ENCODE peak calls at places on chromosomes 3 and 15, in four cellular contexts. One of them, this sample, is unnamed. For H3K27me3, the result is how much of the 10 kb centered on the place peaks cover.

GRCh38 chr15:55318588-55319494 is at the start of the genes PIGB and PIGBOS1:
- DNase-seq in kidney epithelial cell: peak
- DNase-seq in ascending aorta: peak
- DNase-seq in GM23248: peak
- DNase-seq in this sample: peak

GRCh38 chr15:60370804-60371700 is 26.7 kb downstream of the ANXA2 start:
- DNase-seq in kidney epithelial cell: peak
- DNase-seq in ascending aorta: peak
- DNase-seq in GM23248: peak
- DNase-seq in this sample: peak

GRCh38 chr3:53880396-53881345 is 1.3 kb downstream of the ACTR8 start:
- DNase-seq in kidney epithelial cell: no peak
- DNase-seq in ascending aorta: no peak
- DNase-seq in GM23248: peak
- DNase-seq in this sample: no peak

GRCh38 chr3:108090066-108090700 is 648 bp downstream of the CD47 start:
- DNase-seq in kidney epithelial cell: no peak
- DNase-seq in ascending aorta: no peak
- DNase-seq in GM23248: peak
- DNase-seq in this sample: peak

GRCh38 chr3:55543228-55543627 is 56.1 kb upstream of the WNT5A start:
- DNase-seq in kidney epithelial cell: no peak
- DNase-seq in ascending aorta: no peak
- DNase-seq in GM23248: peak
- DNase-seq in this sample: no peak

GRCh38 chr15:52010633-52011595 is 8.1 kb upstream of the MAPK6 start:
- DNase-seq in kidney epithelial cell: no peak
- DNase-seq in ascending aorta: no peak
- DNase-seq in GM23248: peak
- DNase-seq in this sample: peak

GRCh38 chr15:24678485-24678884 is 2.9 kb downstream of the NPAP1 start:
- DNase-seq in kidney epithelial cell: no peak
- DNase-seq in ascending aorta: no peak
- DNase-seq in GM23248: no peak
- DNase-seq in this sample: no peak

GRCh38 chr3:181694805-181695660 is 16.7 kb upstream of the SOX2 start:
- DNase-seq in kidney epithelial cell: no peak
- DNase-seq in ascending aorta: peak
- DNase-seq in GM23248: peak
- DNase-seq in this sample: peak

GRCh38 chr15:89531796-89532537 is 35.6 kb upstream of the RHCG start:
- DNase-seq in kidney epithelial cell: no peak
- DNase-seq in ascending aorta: no peak
- DNase-seq in GM23248: no peak
- DNase-seq in this sample: no peak

GRCh38 chr3:38019658-38020341 is 9.6 kb downstream of the PLCD1 start:
- DNase-seq in kidney epithelial cell: no peak
- DNase-seq in ascending aorta: no peak
- DNase-seq in GM23248: no peak
- DNase-seq in this sample: no peak

GRCh38 chr3:32614956-32615355 is 44.3 kb upstream of the DYNC1LI1 start:
- DNase-seq in kidney epithelial cell: no peak
- DNase-seq in ascending aorta: no peak
- DNase-seq in GM23248: peak
- DNase-seq in this sample: no peak

GRCh38 chr3:179063945-179064560 is 7.6 kb downstream of the ZMAT3 start:
- DNase-seq in kidney epithelial cell: no peak
- DNase-seq in ascending aorta: no peak
- DNase-seq in GM23248: no peak
- DNase-seq in this sample: no peak

GRCh38 chr3:42300013-42300412 is 34.0 kb upstream of the CCK start:
- DNase-seq in kidney epithelial cell: peak
- DNase-seq in ascending aorta: no peak
- DNase-seq in GM23248: peak
- DNase-seq in this sample: no peak

GRCh38 chr3:98786364-98786930 is 23.3 kb downstream of the ST3GAL6 start:
- DNase-seq in kidney epithelial cell: no peak
- DNase-seq in ascending aorta: no peak
- DNase-seq in GM23248: peak
- DNase-seq in this sample: no peak

GRCh38 chr15:41511331-41512077 is 2.1 kb downstream of the LTK start:
- DNase-seq in kidney epithelial cell: no peak
- DNase-seq in ascending aorta: no peak
- DNase-seq in GM23248: no peak
- DNase-seq in this sample: no peak

GRCh38 chr3:12286927-12287726 is 1.7 kb upstream of the PPARG start:
- DNase-seq in kidney epithelial cell: no peak
- DNase-seq in ascending aorta: peak
- DNase-seq in GM23248: peak
- DNase-seq in this sample: peak

GRCh38 chr3:53938645-53939044 is 47.0 kb upstream of the SELENOK start:
- DNase-seq in kidney epithelial cell: peak
- DNase-seq in ascending aorta: no peak
- DNase-seq in GM23248: peak
- DNase-seq in this sample: no peak

GRCh38 chr15:29539736-29540135 is 270.1 kb upstream of the NSMCE3 start:
- DNase-seq in kidney epithelial cell: no peak
- DNase-seq in ascending aorta: no peak
- DNase-seq in GM23248: no peak
- DNase-seq in this sample: no peak

GRCh38 chr15:88649286-88649733 is 10.5 kb downstream of the ISG20 start:
- DNase-seq in kidney epithelial cell: peak
- DNase-seq in ascending aorta: peak
- DNase-seq in GM23248: peak
- DNase-seq in this sample: no peak

GRCh38 chr3:188860147-188860546 is 311.6 kb upstream of the TPRG1 start:
- DNase-seq in kidney epithelial cell: no peak
- DNase-seq in ascending aorta: no peak
- DNase-seq in GM23248: peak
- DNase-seq in this sample: no peak

GRCh38 chr15:92053727-92054316 is 200.3 kb downstream of the SLCO3A1 start:
- DNase-seq in kidney epithelial cell: no peak
- DNase-seq in ascending aorta: no peak
- DNase-seq in GM23248: no peak
- DNase-seq in this sample: no peak

GRCh38 chr3:66991478-66991877 is 6.6 kb upstream of the KBTBD8 start:
- DNase-seq in kidney epithelial cell: no peak
- DNase-seq in ascending aorta: no peak
- DNase-seq in GM23248: peak
- DNase-seq in this sample: no peak

GRCh38 chr15:98480858-98481257 is 167.5 kb upstream of the IGF1R start:
- DNase-seq in kidney epithelial cell: no peak
- DNase-seq in ascending aorta: no peak
- DNase-seq in GM23248: no peak
- DNase-seq in this sample: no peak

GRCh38 chr3:81492048-81492447 is 269.4 kb downstream of the GBE1 start:
- DNase-seq in kidney epithelial cell: no peak
- DNase-seq in ascending aorta: no peak
- DNase-seq in GM23248: peak
- DNase-seq in this sample: no peak

GRCh38 chr3:139264375-139264774 is 79.4 kb upstream of the MRPS22 start:
- DNase-seq in kidney epithelial cell: no peak
- DNase-seq in ascending aorta: no peak
- DNase-seq in GM23248: no peak
- DNase-seq in this sample: no peak

GRCh38 chr15:101615414-101615985 is 36.7 kb downstream of the TM2D3 start:
- DNase-seq in kidney epithelial cell: no peak
- DNase-seq in ascending aorta: no peak
- DNase-seq in GM23248: peak
- DNase-seq in this sample: no peak

GRCh38 chr3:142568393-142569017 is 10.0 kb downstream of the ATR start:
- DNase-seq in kidney epithelial cell: no peak
- DNase-seq in ascending aorta: no peak
- DNase-seq in GM23248: no peak
- DNase-seq in this sample: no peak

GRCh38 chr3:18443670-18444596 is 18.8 kb upstream of the SATB1 start:
- DNase-seq in kidney epithelial cell: no peak
- DNase-seq in ascending aorta: peak
- DNase-seq in GM23248: peak
- DNase-seq in this sample: no peak

GRCh38 chr15:69777356-69777755 is 320.4 kb downstream of the TLE3 start:
- DNase-seq in kidney epithelial cell: no peak
- DNase-seq in ascending aorta: no peak
- DNase-seq in GM23248: no peak
- DNase-seq in this sample: no peak

GRCh38 chr3:10515396-10515795 is 10.0 kb upstream of the ATP2B2 start:
- DNase-seq in kidney epithelial cell: no peak
- DNase-seq in ascending aorta: no peak
- DNase-seq in GM23248: no peak
- DNase-seq in this sample: no peak

GRCh38 chr3:69367586-69367985 is 18.3 kb downstream of the FRMD4B start:
- DNase-seq in kidney epithelial cell: no peak
- DNase-seq in ascending aorta: no peak
- DNase-seq in GM23248: no peak
- DNase-seq in this sample: no peak

GRCh38 chr3:147493065-147493464 is 83.9 kb downstream of the ZIC1 start:
- DNase-seq in kidney epithelial cell: no peak
- DNase-seq in ascending aorta: no peak
- DNase-seq in GM23248: no peak
- DNase-seq in this sample: no peak

GRCh38 chr3:127339943-127340861 is 52.4 kb upstream of the PRR20G start:
- DNase-seq in kidney epithelial cell: no peak
- DNase-seq in ascending aorta: no peak
- DNase-seq in GM23248: no peak
- DNase-seq in this sample: no peak

GRCh38 chr3:127337001-127337400 is 49.2 kb upstream of the PRR20G start:
- DNase-seq in kidney epithelial cell: no peak
- DNase-seq in ascending aorta: no peak
- DNase-seq in GM23248: no peak
- DNase-seq in this sample: no peak

GRCh38 chr3:127337911-127338531 is 50.2 kb upstream of the PRR20G start:
- DNase-seq in kidney epithelial cell: no peak
- DNase-seq in ascending aorta: no peak
- DNase-seq in GM23248: no peak
- DNase-seq in this sample: no peak

GRCh38 chr3:127339016-127339415 is 51.2 kb upstream of the PRR20G start:
- DNase-seq in kidney epithelial cell: no peak
- DNase-seq in ascending aorta: no peak
- DNase-seq in GM23248: no peak
- DNase-seq in this sample: no peak

DNA sequence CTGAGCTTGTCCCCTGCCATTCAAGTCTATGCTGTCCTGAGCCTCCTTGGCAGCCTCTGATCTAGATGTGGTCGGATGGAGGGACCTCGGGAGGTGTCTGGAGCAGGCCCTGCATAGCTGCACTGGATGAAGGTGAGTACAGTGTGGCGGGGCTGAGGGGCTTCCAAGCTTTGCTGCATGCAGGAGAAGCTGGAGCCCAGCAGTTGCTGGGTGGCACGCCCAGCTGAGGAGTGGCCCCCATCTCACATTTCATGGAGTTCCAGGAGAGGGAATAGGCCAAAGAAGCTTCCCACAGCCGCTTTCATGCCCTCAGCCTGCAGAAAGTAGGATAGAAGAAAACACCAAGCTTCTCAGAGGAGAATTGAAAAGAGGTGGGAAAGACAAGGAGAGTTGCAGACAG is 48.2 kb upstream of the PRR20G start:
- DNase-seq in kidney epithelial cell: no peak
- DNase-seq in ascending aorta: no peak
- DNase-seq in GM23248: no peak
- DNase-seq in this sample: no peak
- H3K27me3 ChIP-seq in kidney epithelial cell: under half
- H3K27me3 ChIP-seq in ascending aorta: under half
- H3K27me3 ChIP-seq in GM23248: under half
- H3K27me3 ChIP-seq in this sample: under half

DNA sequence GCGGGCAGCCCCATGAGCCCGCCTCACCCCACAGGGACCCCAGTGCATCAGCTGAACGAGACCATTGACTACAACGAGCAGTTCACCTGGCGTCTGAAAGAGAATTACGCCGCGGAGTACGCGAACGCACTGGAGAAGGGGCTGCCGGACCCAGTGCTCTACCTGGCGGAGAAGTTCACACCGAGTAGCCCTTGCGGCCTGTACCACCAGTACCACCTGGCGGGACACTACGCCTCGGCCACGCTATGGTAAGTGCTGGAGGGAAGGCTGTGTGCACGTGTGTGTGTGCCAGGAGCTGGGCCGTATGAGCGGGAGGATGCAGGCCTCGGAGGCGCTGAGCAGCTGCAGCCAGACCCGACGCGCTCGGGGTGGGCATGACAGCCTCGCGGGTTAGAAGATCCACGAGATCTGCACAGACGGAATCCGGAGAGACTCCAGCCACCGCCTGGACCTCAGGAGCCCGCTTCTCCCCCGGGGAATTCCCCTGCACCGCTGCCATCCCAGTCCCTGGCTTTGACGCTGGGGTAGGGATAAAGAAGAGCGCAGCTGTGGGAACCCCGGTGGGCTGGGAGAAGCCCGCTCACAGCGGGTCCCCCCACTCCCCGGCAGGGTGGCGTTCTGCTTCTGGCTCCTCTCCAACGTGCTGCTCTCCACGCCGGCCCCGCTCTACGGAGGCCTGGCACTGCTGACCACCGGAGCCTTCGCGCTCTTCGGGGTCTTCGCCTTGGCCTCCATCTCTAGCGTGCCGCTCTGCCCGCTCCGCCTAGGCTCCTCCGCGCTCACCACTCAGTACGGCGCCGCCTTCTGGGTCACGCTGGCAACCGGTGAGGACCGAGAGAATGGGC is 2.6 kb downstream of the DUOXA2 start:
- DNase-seq in kidney epithelial cell: no peak
- DNase-seq in ascending aorta: no peak
- DNase-seq in GM23248: peak
- DNase-seq in this sample: no peak
- H3K27me3 ChIP-seq in kidney epithelial cell: half or more
- H3K27me3 ChIP-seq in ascending aorta: under half
- H3K27me3 ChIP-seq in GM23248: half or more
- H3K27me3 ChIP-seq in this sample: under half

DNA sequence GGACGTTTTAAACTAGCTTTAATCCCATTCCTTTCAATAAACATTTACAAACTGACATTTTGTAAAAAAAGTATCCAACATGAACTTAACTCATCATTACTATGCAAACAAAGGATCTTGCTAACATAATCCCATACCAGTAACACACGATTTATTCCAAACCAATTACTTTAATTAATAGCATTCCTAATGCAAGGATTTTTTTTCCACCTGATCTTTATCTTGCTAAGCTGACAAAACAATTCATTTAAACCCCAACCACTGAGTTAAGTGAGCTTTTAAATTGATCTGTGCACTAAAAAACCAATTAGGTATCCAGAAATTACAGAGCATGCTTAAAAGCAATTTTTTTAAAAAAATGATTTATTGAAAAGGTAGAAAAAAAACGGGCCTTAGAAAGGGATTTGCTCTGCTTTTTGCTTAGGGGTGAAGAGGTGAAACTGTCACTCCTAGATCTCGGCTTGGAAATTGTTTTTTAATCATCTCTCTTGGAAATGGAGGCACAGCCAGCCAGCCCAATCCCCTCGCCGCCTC is 1.2 kb downstream of the SH3BP5 start:
- DNase-seq in kidney epithelial cell: no peak
- DNase-seq in ascending aorta: no peak
- DNase-seq in GM23248: no peak
- DNase-seq in this sample: no peak
- H3K27me3 ChIP-seq in kidney epithelial cell: under half
- H3K27me3 ChIP-seq in ascending aorta: under half
- H3K27me3 ChIP-seq in GM23248: under half
- H3K27me3 ChIP-seq in this sample: under half

GRCh38 chr15:58063612-58064011 is 1.9 kb downstream of the ALDH1A2 start:
- DNase-seq in kidney epithelial cell: no peak
- DNase-seq in ascending aorta: no peak
- DNase-seq in GM23248: no peak
- DNase-seq in this sample: no peak
- H3K27me3 ChIP-seq in kidney epithelial cell: under half
- H3K27me3 ChIP-seq in ascending aorta: under half
- H3K27me3 ChIP-seq in GM23248: half or more
- H3K27me3 ChIP-seq in this sample: under half